ENCODE peak calls at places on chromosomes 3 and 15, in seven cellular contexts. M is transverse colon, A is A549, O is IMR-90, J is adrenal gland, I is HCT116, T is suprapubic skin. X is an unnamed sample.

GRCh38 chr3:12914075-12914474 is 72.7 kb upstream of the RPL32 start:
- DNase-seq in M (no peak), A (no peak), O (no peak), J (no peak), I (no peak), T (no peak), X (no peak)

GRCh38 chr3:120823156-120823555 is 80.6 kb downstream of the GTF2E1 start:
- DNase-seq in M (no peak), A (no peak), O (peak; percentile 1), J (no peak), I (no peak), T (no peak), X (no peak)

GRCh38 chr3:143135150-143135549 is 15.6 kb downstream of the CHST2 start:
- DNase-seq in M (no peak), A (peak; percentile 19), O (peak; percentile 95), J (no peak), I (no peak), T (no peak), X (no peak)

GRCh38 chr3:197496746-197497125 is 59.0 kb downstream of the BDH1 start:
- DNase-seq in M (no peak), A (no peak), O (no peak), J (no peak), I (no peak), T (no peak), X (no peak)

GRCh38 chr3:58214484-58215316 is 3.9 kb upstream of the DNASE1L3 start:
- DNase-seq in M (peak; percentile 24), A (no peak), O (peak; percentile 42), J (no peak), I (no peak), T (peak; percentile 55), X (no peak)

GRCh38 chr3:110149763-110150162 is 812.4 kb upstream of the DPPA4 start:
- DNase-seq in M (no peak), A (no peak), O (peak; percentile 25), J (no peak), I (no peak), T (no peak), X (no peak)

GRCh38 chr3:50204804-50205718 is at the start of gene SLC38A3:
- DNase-seq in M (no peak), A (no peak), O (no peak), J (no peak), I (no peak), T (no peak), X (no peak)

GRCh38 chr3:60188803-60189202 is 1062.4 kb downstream of the FHIT start:
- DNase-seq in M (no peak), A (no peak), O (no peak), J (no peak), I (no peak), T (no peak), X (no peak)

GRCh38 chr15:76057332-76058000 is 2.3 kb upstream of the TMEM266 start:
- DNase-seq in M (peak; percentile 14), A (peak; percentile 61), O (peak; percentile 22), J (peak; percentile 43), I (no peak), T (no peak), X (peak; percentile 75)

GRCh38 chr3:64267774-64268604 is 42.7 kb upstream of the PRICKLE2 start:
- DNase-seq in M (peak; percentile 55), A (no peak), O (peak; percentile 68), J (peak; percentile 54), I (no peak), T (peak; percentile 75), X (peak; percentile 52)

GRCh38 chr3:172550347-172550943 is 27.2 kb upstream of the TNFSF10 start:
- DNase-seq in M (no peak), A (peak; percentile 15), O (peak; percentile 98), J (no peak), I (peak; percentile 69), T (no peak), X (no peak)

GRCh38 chr3:42739401-42740158 is 33.5 kb downstream of the CCDC13 start:
- DNase-seq in M (no peak), A (no peak), O (no peak), J (no peak), I (no peak), T (no peak), X (no peak)

GRCh38 chr15:74482661-74483060 is 21.7 kb upstream of the UBL7 start:
- DNase-seq in M (no peak), A (no peak), O (no peak), J (no peak), I (no peak), T (no peak), X (no peak)

GRCh38 chr15:36798366-36798765 is 218.9 kb downstream of the CDIN1 start:
- DNase-seq in M (no peak), A (peak; percentile 3), O (peak; percentile 63), J (no peak), I (no peak), T (no peak), X (no peak)

GRCh38 chr3:81888822-81889557 is 127.5 kb upstream of the GBE1 start:
- DNase-seq in M (no peak), A (no peak), O (peak; percentile 4), J (no peak), I (no peak), T (no peak), X (no peak)

GRCh38 chr3:194326192-194327029 is 24.7 kb downstream of the CPN2 start:
- DNase-seq in M (no peak), A (no peak), O (no peak), J (no peak), I (peak; percentile 49), T (no peak), X (no peak)

GRCh38 chr15:92579486-92579885 is 76.1 kb downstream of the FAM174B start:
- DNase-seq in M (no peak), A (no peak), O (no peak), J (no peak), I (no peak), T (no peak), X (peak; percentile 2)

GRCh38 chr3:32467333-32468070 is 35.1 kb downstream of the CMTM6 start:
- DNase-seq in M (peak; percentile 80), A (peak; percentile 82), O (peak; percentile 52), J (peak; percentile 77), I (no peak), T (peak; percentile 71), X (peak; percentile 78)

GRCh38 chr15:23866832-23867231 is 179.7 kb upstream of the NDN start:
- DNase-seq in M (no peak), A (peak; percentile 21), O (no peak), J (no peak), I (no peak), T (no peak), X (no peak)

DNA sequence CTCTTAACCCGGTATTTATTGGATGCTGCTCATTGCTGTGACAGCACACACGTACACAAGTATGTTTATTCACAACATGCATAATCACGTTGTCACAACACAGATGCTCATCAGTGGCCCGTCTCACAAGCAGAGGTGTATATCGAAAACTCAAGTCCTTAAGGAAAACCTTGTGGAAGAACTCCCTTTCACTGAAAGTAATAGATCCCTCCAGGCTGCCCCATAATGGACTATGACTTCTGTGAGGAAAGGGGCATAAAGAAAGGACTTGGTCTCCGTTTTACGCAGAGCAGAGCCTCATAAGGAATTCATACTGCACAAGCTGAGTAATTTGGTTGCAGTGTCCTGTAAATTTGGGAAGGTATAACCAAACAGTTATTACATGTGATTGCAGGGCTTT is 328.8 kb downstream of the IGSF11 start:
- DNase-seq in M (no peak), A (no peak), O (no peak), J (no peak), I (no peak), T (no peak), X (no peak)
- TF ChIP-seq CTCF in M (no peak), A (no peak), O (no peak), J (no peak), I (no peak), T (no peak), X (no peak)

GRCh38 chr3:113212845-113213375 is 1.6 kb downstream of the BOC start:
- DNase-seq in M (no peak), A (no peak), O (no peak), J (no peak), I (no peak), T (no peak), X (no peak)

GRCh38 chr3:113212155-113212844 is 943 bp downstream of the BOC start:
- DNase-seq in M (no peak), A (peak; percentile 25), O (no peak), J (no peak), I (no peak), T (no peak), X (no peak)

GRCh38 chr3:113214227-113214626 is 2.9 kb downstream of the BOC start:
- DNase-seq in M (no peak), A (no peak), O (no peak), J (no peak), I (no peak), T (no peak), X (no peak)

GRCh38 chr3:113210608-113211369 is 568 bp upstream of the BOC start:
- DNase-seq in M (no peak), A (no peak), O (no peak), J (no peak), I (no peak), T (no peak), X (no peak)

GRCh38 chr3:113211370-113212154 is at the start of gene BOC:
- DNase-seq in M (no peak), A (peak; percentile 45), O (peak; percentile 68), J (no peak), I (no peak), T (no peak), X (no peak)
- TF ChIP-seq POLR2A in M (no peak), A (no peak), O (peak; percentile 53), J (no peak), I (no peak), T (peak; percentile 24), X (peak; percentile 42)

GRCh38 chr15:59174161-59174845 is 32.3 kb upstream of the LDHAL6B start:
- DNase-seq in M (no peak), A (no peak), O (peak; percentile 36), J (no peak), I (no peak), T (no peak), X (no peak)

GRCh38 chr15:59170295-59170881 is 36.3 kb upstream of the LDHAL6B start:
- DNase-seq in M (peak; percentile 37), A (no peak), O (no peak), J (peak; percentile 27), I (no peak), T (peak; percentile 85), X (no peak)

GRCh38 chr15:59173194-59173593 is 33.4 kb upstream of the LDHAL6B start:
- DNase-seq in M (no peak), A (no peak), O (no peak), J (no peak), I (no peak), T (no peak), X (no peak)

GRCh38 chr15:59170998-59171397 is 35.6 kb upstream of the LDHAL6B start:
- DNase-seq in M (no peak), A (no peak), O (no peak), J (no peak), I (no peak), T (peak; percentile 42), X (no peak)

GRCh38 chr15:59172289-59172901 is 34.2 kb upstream of the LDHAL6B start:
- DNase-seq in M (no peak), A (no peak), O (no peak), J (no peak), I (no peak), T (peak; percentile 13), X (no peak)
- TF ChIP-seq CTCF in M (no peak), A (peak; percentile 9), O (peak; percentile 13), J (no peak), I (no peak), T (no peak), X (no peak)

DNA sequence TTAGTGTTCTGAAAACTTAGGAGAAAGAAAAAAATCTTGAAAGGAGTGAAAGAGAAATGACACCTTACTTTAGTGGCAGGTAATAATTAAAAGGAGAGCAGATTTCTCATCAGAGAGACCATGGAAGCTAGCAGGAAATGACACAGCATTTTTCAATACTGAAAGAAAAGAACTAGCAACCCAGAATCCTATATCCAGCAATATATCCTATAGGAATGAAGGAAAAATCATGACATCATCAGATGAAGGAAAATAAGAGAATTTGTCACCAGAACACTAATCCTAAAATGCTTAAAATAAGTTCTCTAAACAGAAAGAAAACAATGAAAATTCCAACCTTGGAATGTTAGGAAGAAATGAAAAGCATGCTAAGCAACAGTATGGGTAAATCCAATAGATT is 39.8 kb upstream of the MDFIC2 start:
- DNase-seq in M (no peak), A (no peak), O (no peak), J (no peak), I (no peak), T (no peak), X (no peak)
- TF ChIP-seq POLR2A in M (no peak), A (no peak), O (no peak), J (no peak), I (no peak), T (no peak), X (no peak)